ENCODE peak calls at places on chromosomes 16 and 17, in four cellular contexts. Y is GM20000; W is CD4-positive, alpha-beta T cell; R is GM12864. J is an unnamed sample.

GRCh38 chr17:77145635-77146632 is 5.2 kb downstream of the SEC14L1 start:
- DNase-seq in Y (peak; percentile 52), W (no peak), R (peak; percentile 72), J (peak; percentile 63)

GRCh38 chr17:394718-395095 is 42.1 kb upstream of the RPH3AL start:
- DNase-seq in Y (no peak), W (no peak), R (no peak), J (no peak)

GRCh38 chr17:73798111-73798748 is 154.0 kb upstream of the SDK2 start:
- DNase-seq in Y (no peak), W (no peak), R (no peak), J (no peak)

GRCh38 chr16:397736-398332 is 835 bp downstream of the NME4 start:
- DNase-seq in Y (peak; percentile 78), W (no peak), R (no peak), J (peak; percentile 57)

GRCh38 chr16:2507679-2508064 is 6.1 kb upstream of the ATP6V0C start:
- DNase-seq in Y (no peak), W (no peak), R (no peak), J (no peak)

GRCh38 chr17:74354123-74354522 is 7.5 kb downstream of the BTBD17 start:
- DNase-seq in Y (peak; percentile 89), W (peak; percentile 52), R (no peak), J (peak; percentile 84)

GRCh38 chr17:50765454-50766221 is 1.7 kb downstream of the ANKRD40CL start:
- DNase-seq in Y (peak; percentile 45), W (no peak), R (peak; percentile 36), J (peak; percentile 49)

GRCh38 chr17:31722251-31723056 is 136.6 kb downstream of the COPRS start:
- DNase-seq in Y (no peak), W (no peak), R (no peak), J (no peak)

GRCh38 chr17:31853911-31854470 is 5.1 kb downstream of the COPRS start:
- DNase-seq in Y (no peak), W (no peak), R (no peak), J (no peak)

GRCh38 chr17:81295678-81296381 is 723 bp upstream of the SLC38A10 start:
- DNase-seq in Y (peak; percentile 75), W (peak; percentile 52), R (no peak), J (peak; percentile 63)

GRCh38 chr17:28811594-28812135 is 30.9 kb downstream of the FAM222B start:
- DNase-seq in Y (peak; percentile 29), W (no peak), R (no peak), J (peak; percentile 24)

GRCh38 chr16:4944333-4945281 is 7.7 kb upstream of the PPL start:
- DNase-seq in Y (no peak), W (no peak), R (no peak), J (no peak)

GRCh38 chr17:68624381-68624780 is 23.2 kb upstream of the FAM20A start:
- DNase-seq in Y (no peak), W (no peak), R (no peak), J (no peak)

GRCh38 chr17:6381052-6381451 is 53.9 kb downstream of the AIPL1 start:
- DNase-seq in Y (no peak), W (no peak), R (no peak), J (no peak)

GRCh38 chr16:84062734-84063640 is 20.4 kb upstream of the SLC38A8 start:
- DNase-seq in Y (peak; percentile 70), W (peak; percentile 67), R (no peak), J (peak; percentile 65)

GRCh38 chr16:84585886-84586285 is 32.0 kb downstream of the COTL1 start:
- DNase-seq in Y (peak; percentile 66), W (no peak), R (no peak), J (peak; percentile 66)

GRCh38 chr17:57388326-57388725 is 132.0 kb downstream of the MSI2 start:
- DNase-seq in Y (no peak), W (no peak), R (no peak), J (no peak)

GRCh38 chr17:22692066-22692800 is 999.9 kb downstream of the KCNJ18 start:
- DNase-seq in Y (no peak), W (no peak), R (no peak), J (no peak)

GRCh38 chr16:88013766-88014165 is 62.5 kb downstream of the BANP start:
- DNase-seq in Y (no peak), W (peak; percentile 2), R (no peak), J (no peak)

GRCh38 chr17:37483311-37484039 is 6.2 kb upstream of the DUSP14 start:
- DNase-seq in Y (peak; percentile 26), W (no peak), R (no peak), J (peak; percentile 32)

GRCh38 chr16:66569827-66570405 is 3.7 kb downstream of the CMTM1 start:
- DNase-seq in Y (no peak), W (no peak), R (no peak), J (no peak)

GRCh38 chr17:64773836-64774761 is 112.0 kb upstream of the SMURF2 start:
- DNase-seq in Y (peak; percentile 60), W (no peak), R (no peak), J (peak; percentile 53)

GRCh38 chr16:75097941-75098897 is 18.4 kb downstream of the LDHD start:
- DNase-seq in Y (peak; percentile 67), W (peak; percentile 60), R (no peak), J (peak; percentile 75)

GRCh38 chr16:62276632-62277031 is 240.4 kb upstream of the CDH8 start:
- DNase-seq in Y (no peak), W (no peak), R (no peak), J (no peak)

GRCh38 chr16:30187556-30187865 is 4.1 kb downstream of the CORO1A start:
- DNase-seq in Y (no peak), W (no peak), R (no peak), J (no peak)

GRCh38 chr16:30186444-30186781 is 3.0 kb downstream of the CORO1A start:
- DNase-seq in Y (no peak), W (no peak), R (no peak), J (no peak)

GRCh38 chr16:30187971-30188561 is 4.7 kb downstream of the CORO1A start:
- DNase-seq in Y (no peak), W (peak; percentile 35), R (no peak), J (no peak)

GRCh38 chr16:30185683-30186421 is 2.5 kb downstream of the CORO1A start:
- DNase-seq in Y (peak; percentile 87), W (peak; percentile 83), R (peak; percentile 91), J (peak; percentile 85)

GRCh38 chr16:30186782-30187555 is 3.6 kb downstream of the CORO1A start:
- DNase-seq in Y (peak; percentile 67), W (peak; percentile 93), R (no peak), J (peak; percentile 53)
- TF ChIP-seq CTCF in Y (peak; percentile 83), W (peak; percentile 84), R (peak; percentile 91), J (peak; percentile 87)

GRCh38 chr16:55467898-55468297 is 11.1 kb upstream of the MMP2 start:
- DNase-seq in Y (no peak), W (no peak), R (no peak), J (no peak)
- TF ChIP-seq CTCF in Y (no peak), W (no peak), R (no peak), J (no peak)

GRCh38 chr16:89999831-90000574 is 19.3 kb downstream of the DBNDD1 start:
- DNase-seq in Y (no peak), W (no peak), R (no peak), J (no peak)
- TF ChIP-seq CTCF in Y (no peak), W (no peak), R (no peak), J (no peak)

GRCh38 chr17:7502987-7503386 is 18.8 kb downstream of the POLR2A start:
- DNase-seq in Y (no peak), W (no peak), R (no peak), J (no peak)
- TF ChIP-seq CTCF in Y (peak; percentile 3), W (no peak), R (peak; percentile 28), J (peak; percentile 11)

GRCh38 chr17:34412534-34412933 is 49.5 kb upstream of the CCL1 start:
- DNase-seq in Y (no peak), W (no peak), R (no peak), J (no peak)
- TF ChIP-seq CTCF in Y (no peak), W (no peak), R (no peak), J (no peak)